ENCODE peak calls at places on chromosomes 13 and 19, in eight cellular contexts. B, U, R, J, E, N, S and G are unnamed samples.

GRCh38 chr13:40640845-40641458 is 25.5 kb downstream of the FOXO1 start:
- DNase-seq in U (no peak), S (no peak), R (no peak), J (no peak), E (no peak), B (no peak), N (no peak), G (no peak)

GRCh38 chr19:33403221-33403972 is 29.9 kb downstream of the CEBPG start:
- DNase-seq in U (no peak), B (peak), J (no peak), N (no peak), E (peak), R (no peak), S (no peak), G (peak)

GRCh38 chr19:18091217-18091608 is 4.5 kb upstream of the IL12RB1 start:
- DNase-seq in S (no peak), B (no peak), R (no peak), J (no peak), E (no peak), U (no peak), N (no peak), G (no peak)

GRCh38 chr19:56217039-56217949 is 15.2 kb downstream of the ZSCAN5C start:
- DNase-seq in E (no peak), B (peak), N (no peak), R (no peak), U (no peak), J (no peak), S (peak), G (no peak)

GRCh38 chr13:36630181-36630806 is 43.5 kb upstream of the SERTM1 start:
- DNase-seq in U (no peak), B (no peak), S (no peak), N (no peak), R (no peak), E (no peak), J (no peak), G (no peak)

GRCh38 chr13:102141625-102142472 is 260.0 kb downstream of the FGF14 start:
- DNase-seq in J (no peak), R (no peak), B (peak), N (no peak), U (no peak), E (peak), S (peak), G (no peak)

GRCh38 chr13:66657165-66657895 is 572.8 kb downstream of the PCDH9 start:
- DNase-seq in J (no peak), S (peak), B (peak), R (peak), N (peak), U (peak), E (peak), G (no peak)

GRCh38 chr13:64958106-64958505 is 2272.0 kb downstream of the PCDH9 start:
- DNase-seq in N (no peak), S (no peak), R (no peak), J (no peak), U (no peak), B (no peak), E (no peak), G (no peak)

GRCh38 chr19:18388328-18389094 is 2.6 kb downstream of the GDF15 start:
- DNase-seq in S (peak), R (no peak), U (peak), N (no peak), B (peak), E (peak), J (peak), G (peak)

GRCh38 chr13:47211106-47211505 is 314.3 kb upstream of the HTR2A start:
- DNase-seq in R (no peak), U (no peak), S (peak), E (no peak), B (peak), J (peak), N (no peak), G (no peak)

GRCh38 chr19:13100871-13101589 is 1.6 kb downstream of the LYL1 start:
- DNase-seq in J (no peak), R (no peak), U (no peak), S (no peak), N (no peak), B (no peak), E (no peak), G (no peak)

GRCh38 chr13:53151692-53152421 is 123.2 kb downstream of the OLFM4 start:
- DNase-seq in R (peak), B (peak), E (peak), S (peak), J (peak), U (peak), N (no peak), G (peak)

GRCh38 chr19:5585461-5586299 is 17.9 kb upstream of the TINCR start:
- DNase-seq in R (no peak), S (no peak), E (no peak), U (no peak), N (no peak), B (no peak), J (no peak), G (no peak)

GRCh38 chr19:36246006-36246391 is 31.1 kb downstream of the ZNF146 start:
- DNase-seq in J (no peak), S (no peak), N (no peak), R (no peak), U (no peak), E (no peak), B (no peak), G (no peak)

GRCh38 chr13:113489549-113490495 is 689 bp downstream of the DCUN1D2 start:
- DNase-seq in R (no peak), E (no peak), B (peak), S (peak), U (peak), N (no peak), J (peak), G (peak)

GRCh38 chr19:39499082-39499642 is 415 bp downstream of the DLL3 start:
- DNase-seq in S (no peak), B (peak), J (no peak), N (no peak), R (no peak), U (no peak), E (no peak), G (no peak)

GRCh38 chr13:66835040-66835628 is 395.0 kb downstream of the PCDH9 start:
- DNase-seq in U (peak), S (no peak), R (peak), B (peak), J (no peak), N (no peak), E (peak), G (peak)

GRCh38 chr13:44045179-44045562 is 165.5 kb downstream of the LACC1 start:
- DNase-seq in E (no peak), B (no peak), R (no peak), N (no peak), U (peak), J (no peak), S (no peak), G (no peak)

GRCh38 chr19:29115181-29115580 is 97.8 kb downstream of the UQCRFS1 start:
- DNase-seq in J (no peak), S (no peak), R (no peak), E (no peak), N (no peak), B (no peak), U (no peak), G (no peak)

GRCh38 chr13:73741111-73741510 is 393.1 kb downstream of the KLF12 start:
- DNase-seq in N (no peak), R (no peak), E (no peak), S (no peak), U (no peak), B (no peak), J (no peak), G (no peak)

GRCh38 chr19:46115396-46116109 is 8.9 kb downstream of the IGFL3 start:
- DNase-seq in R (peak), B (peak), J (peak), N (no peak), U (no peak), S (peak), E (no peak), G (no peak)